ENCODE peak calls at places on chromosomes 13 and 19, in five cellular contexts. N is uterus, F is adrenal gland, Y is mesendoderm, E is T-helper 2 cell. J is an unnamed sample.

GRCh38 chr13:76965759-76966421 is 17.6 kb downstream of the ACOD1 start:
- DNase-seq in Y (no peak), E (no peak), N (peak), F (peak), J (peak)

GRCh38 chr13:76720827-76721226 is 165.4 kb downstream of the KCTD12 start:
- DNase-seq in Y (no peak), E (no peak), F (no peak), N (no peak), J (no peak)

GRCh38 chr13:97435794-97436193 is 1.8 kb downstream of the RAP2A start:
- DNase-seq in N (no peak), E (no peak), Y (no peak), F (no peak), J (no peak)

GRCh38 chr19:13008926-13009787 is 13.9 kb downstream of the NFIX start:
- DNase-seq in Y (peak), E (no peak), F (no peak), N (peak), J (no peak)

GRCh38 chr19:41415154-41415571 is 12.0 kb downstream of the B3GNT8 start:
- DNase-seq in F (no peak), Y (no peak), E (no peak), N (no peak), J (no peak)

GRCh38 chr19:48274938-48275337 is 5.1 kb downstream of the ZNF114 start:
- DNase-seq in Y (no peak), E (no peak), N (no peak), F (no peak), J (no peak)

GRCh38 chr19:40091205-40092129 is 724 bp upstream of the ZNF780A start:
- DNase-seq in E (no peak), N (no peak), F (no peak), Y (peak), J (no peak)

GRCh38 chr13:112697756-112698655 is 8.2 kb downstream of the ATP11A start:
- DNase-seq in F (peak), N (no peak), E (no peak), Y (no peak), J (peak)

GRCh38 chr19:23547156-23547555 is 139.9 kb downstream of the ZNF675 start:
- DNase-seq in Y (no peak), F (no peak), E (no peak), N (no peak), J (no peak)

GRCh38 chr13:79458436-79458835 is 22.5 kb upstream of the NDFIP2 start:
- DNase-seq in N (no peak), Y (no peak), E (no peak), F (no peak), J (no peak)

GRCh38 chr13:46468570-46468969 is 81.5 kb upstream of the RUBCNL start:
- DNase-seq in F (no peak), E (no peak), N (no peak), Y (no peak), J (no peak)

GRCh38 chr13:62626771-62627170 is 1211.1 kb upstream of the PCDH20 start:
- DNase-seq in E (no peak), N (no peak), Y (peak), F (no peak), J (no peak)

GRCh38 chr13:110412132-110412912 is 105.2 kb downstream of the COL4A2 start:
- DNase-seq in Y (peak), N (peak), F (peak), E (no peak), J (peak)

GRCh38 chr13:39751805-39752204 is 96.3 kb downstream of the COG6 start:
- DNase-seq in E (no peak), F (no peak), Y (no peak), N (no peak), J (no peak)

GRCh38 chr19:10206226-10206873 is 11.6 kb upstream of the DNMT1 start:
- DNase-seq in E (no peak), F (peak), Y (no peak), N (no peak), J (peak)

GRCh38 chr13:101416181-101417042 is at the start of gene NALCN:
- DNase-seq in Y (peak), F (no peak), N (no peak), E (no peak), J (peak)

J was measured in islet precursor cell.